ENCODE peak calls at places on chromosomes 5 and 9, in seven cellular contexts. M, K, Y, P, I, O and T are unnamed samples.

GRCh38 chr5:172740483-172741205 is 30.4 kb downstream of the DUSP1 start:
- DNase-seq in I (no peak), P (no peak), K (peak; percentile 82), O (no peak), Y (peak; percentile 93), M (peak; percentile 41), T (no peak)

GRCh38 chr5:178150977-178151734 is 2.5 kb downstream of the NHP2 start:
- DNase-seq in I (peak; percentile 29), M (no peak), Y (no peak), K (no peak), O (no peak), P (no peak), T (no peak)

GRCh38 chr9:98940278-98940677 is 3.4 kb upstream of the COL15A1 start:
- DNase-seq in O (no peak), M (no peak), P (no peak), Y (no peak), K (no peak), I (no peak), T (no peak)

GRCh38 chr5:2491846-2492245 is 259.6 kb downstream of the IRX2 start:
- DNase-seq in I (no peak), K (no peak), O (no peak), P (no peak), M (no peak), Y (no peak), T (no peak)

GRCh38 chr5:168308976-168309598 is 17.6 kb downstream of the WWC1 start:
- DNase-seq in P (no peak), M (no peak), K (no peak), Y (no peak), O (no peak), I (no peak), T (no peak)

GRCh38 chr9:87206064-87206661 is 258.9 kb upstream of the GAS1 start:
- DNase-seq in Y (peak; percentile 85), P (no peak), K (no peak), O (no peak), I (no peak), M (no peak), T (no peak)

GRCh38 chr9:112218908-112219307 is 43.8 kb upstream of the SUSD1 start:
- DNase-seq in M (no peak), P (no peak), I (no peak), Y (no peak), K (no peak), O (no peak), T (no peak)

GRCh38 chr5:81577091-81577490 is 173.8 kb downstream of the SSBP2 start:
- DNase-seq in I (no peak), P (no peak), O (no peak), Y (no peak), M (no peak), K (no peak), T (no peak)

GRCh38 chr5:92885950-92886349 is 695.1 kb downstream of the NR2F1-AS1 start:
- DNase-seq in Y (no peak), M (no peak), P (no peak), K (no peak), O (no peak), I (peak; percentile 14), T (no peak)

GRCh38 chr9:94167055-94167346 is 82.7 kb downstream of the PTPDC1 start:
- DNase-seq in O (no peak), K (no peak), I (no peak), P (no peak), M (no peak), Y (no peak), T (no peak)

GRCh38 chr9:76077537-76077936 is 187.1 kb downstream of the PCSK5 start:
- DNase-seq in Y (no peak), K (no peak), M (no peak), P (no peak), I (no peak), O (no peak), T (no peak)

GRCh38 chr9:86353591-86354047 is 591 bp downstream of the TUT7 start:
- DNase-seq in P (no peak), Y (no peak), K (no peak), I (no peak), O (no peak), M (peak; percentile 64), T (no peak)

GRCh38 chr5:142087920-142088679 is 20.5 kb upstream of the NDFIP1 start:
- DNase-seq in P (no peak), Y (no peak), M (no peak), K (no peak), I (no peak), O (no peak), T (no peak)

GRCh38 chr9:91312717-91313325 is 48.9 kb downstream of the AUH start:
- DNase-seq in O (no peak), Y (no peak), K (no peak), P (no peak), I (peak; percentile 29), M (no peak), T (no peak)

GRCh38 chr5:10288600-10289213 is 19.0 kb downstream of the CMBL start:
- DNase-seq in P (peak; percentile 26), I (peak; percentile 76), O (peak; percentile 6), K (peak; percentile 92), Y (no peak), M (peak; percentile 93), T (no peak)

GRCh38 chr5:148776261-148776660 is 50.1 kb upstream of the ADRB2 start:
- DNase-seq in M (no peak), K (no peak), Y (no peak), O (no peak), P (no peak), I (no peak), T (no peak)

GRCh38 chr9:121445986-121446385 is 53.7 kb downstream of the GGTA1 start:
- DNase-seq in P (no peak), O (no peak), I (no peak), Y (no peak), K (no peak), M (no peak), T (no peak)

GRCh38 chr5:91052977-91053732 is 330.0 kb downstream of the ARRDC3 start:
- DNase-seq in I (no peak), P (no peak), K (no peak), M (no peak), O (no peak), Y (no peak), T (no peak)

GRCh38 chr9:123311250-123311753 is 42.9 kb upstream of the STRBP start:
- DNase-seq in M (no peak), K (peak; percentile 15), O (no peak), I (no peak), Y (no peak), P (no peak), T (no peak)

GRCh38 chr5:56346044-56346710 is 113.0 kb upstream of the ANKRD55 start:
- DNase-seq in O (no peak), Y (no peak), K (no peak), I (no peak), M (no peak), P (no peak), T (no peak)

GRCh38 chr9:13278368-13279246 is 885 bp downstream of the MPDZ start:
- DNase-seq in P (peak; percentile 61), Y (peak; percentile 74), K (peak; percentile 71), I (peak; percentile 67), O (no peak), M (peak; percentile 35), T (no peak)

GRCh38 chr5:55421074-55421529 is 113.3 kb downstream of the MTREX start:
- DNase-seq in M (no peak), K (no peak), O (no peak), I (no peak), P (no peak), Y (peak; percentile 63), T (no peak)

GRCh38 chr9:125829743-125830142 is 82.6 kb downstream of the PBX3 start:
- DNase-seq in O (peak; percentile 19), P (no peak), K (no peak), M (no peak), Y (peak; percentile 12), I (peak; percentile 58), T (peak; percentile 13)

GRCh38 chr5:128478386-128479368 is 59.4 kb downstream of the FBN2 start:
- DNase-seq in M (no peak), P (no peak), K (no peak), I (no peak), O (no peak), Y (no peak), T (no peak)

GRCh38 chr5:180387798-180388197 is 34.7 kb upstream of the GFPT2 start:
- DNase-seq in K (peak; percentile 20), I (no peak), Y (no peak), M (no peak), P (no peak), O (no peak), T (no peak)

GRCh38 chr5:132130918-132131715 is 57.5 kb downstream of the CSF2 start:
- DNase-seq in Y (no peak), M (no peak), O (no peak), K (no peak), P (no peak), I (no peak), T (no peak)
- H3K9me3 ChIP-seq in Y (peaks cover 13% of the 10 kb centered on the region), M (peaks cover 4% of the 10 kb centered on the region), O (no peaks in the 10 kb centered on the region), K (peaks cover 5% of the 10 kb centered on the region), P (no peaks in the 10 kb centered on the region), I (no peaks in the 10 kb centered on the region), T (no peaks in the 10 kb centered on the region)

DNA sequence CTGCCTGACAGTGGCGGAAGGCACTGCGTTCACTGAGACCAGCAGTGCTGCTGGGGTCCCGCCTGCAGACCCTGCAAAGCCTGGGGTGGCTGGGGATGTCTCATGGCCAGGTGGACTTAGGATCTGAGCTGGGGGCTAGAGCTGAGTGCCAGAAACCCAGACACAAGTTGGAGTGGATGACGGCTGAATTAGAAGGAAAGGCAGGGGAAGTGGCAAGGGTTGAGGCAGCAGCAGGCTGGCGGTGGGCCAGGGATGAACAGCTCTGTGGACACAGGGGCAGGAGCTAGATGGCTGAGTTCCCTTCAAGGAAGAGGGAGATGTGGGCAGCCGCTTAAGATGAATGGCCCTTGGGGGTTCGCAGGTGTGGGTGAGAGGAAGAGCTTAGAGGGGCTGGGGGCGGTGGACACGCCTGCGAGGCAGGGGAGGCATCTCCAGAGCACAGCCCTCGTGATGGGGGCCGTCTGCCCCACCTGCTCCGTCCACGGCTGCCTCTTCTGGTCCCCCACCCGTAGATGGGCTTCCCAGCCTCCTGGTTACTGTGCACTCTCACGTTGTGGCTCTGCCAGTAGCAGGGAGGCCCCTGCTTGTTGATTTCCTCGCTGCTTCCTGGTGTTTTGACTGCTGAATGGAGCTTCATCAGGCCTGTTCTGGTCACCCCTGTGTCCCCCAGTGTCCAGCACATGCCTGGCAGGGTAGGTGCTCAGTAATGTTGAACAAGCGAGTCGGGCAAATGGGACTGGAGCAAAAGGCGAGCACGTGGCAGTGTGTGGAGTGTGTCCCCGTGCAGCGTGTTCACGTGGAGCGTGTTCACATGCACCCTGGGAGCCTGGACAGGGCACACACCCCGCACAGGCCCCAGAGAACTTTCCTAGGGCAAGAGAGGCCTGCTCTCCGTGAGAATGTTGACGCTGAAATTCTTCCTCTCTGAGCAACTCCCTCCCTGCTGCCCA is 168.2 kb downstream of the CACNA1B start:
- DNase-seq in O (no peak), Y (no peak), I (peak; percentile 39), P (no peak), M (no peak), K (peak; percentile 49), T (no peak)
- H3K9me3 ChIP-seq in O (no peaks in the 10 kb centered on the region), Y (peaks cover 70% of the 10 kb centered on the region), I (no peaks in the 10 kb centered on the region), P (no peaks in the 10 kb centered on the region), M (no peaks in the 10 kb centered on the region), K (no peaks in the 10 kb centered on the region), T (no peaks in the 10 kb centered on the region)

GRCh38 chr9:8115570-8115969 is 316.0 kb upstream of the DMAC1 start:
- DNase-seq in M (no peak), I (no peak), P (no peak), O (no peak), Y (no peak), K (no peak), T (no peak)

GRCh38 chr9:8114826-8115225 is 315.2 kb upstream of the DMAC1 start:
- DNase-seq in I (no peak), Y (no peak), P (no peak), M (no peak), K (no peak), O (no peak), T (no peak)
- H3K9me3 ChIP-seq in I (no peaks in the 10 kb centered on the region), Y (peaks cover 5% of the 10 kb centered on the region), P (no peaks in the 10 kb centered on the region), M (no peaks in the 10 kb centered on the region), K (no peaks in the 10 kb centered on the region), O (no peaks in the 10 kb centered on the region), T (no peaks in the 10 kb centered on the region)

GRCh38 chr9:74100042-74100441 is 397.1 kb upstream of the RORB start:
- DNase-seq in P (no peak), I (no peak), K (no peak), O (no peak), M (no peak), Y (no peak), T (no peak)
- H3K9me3 ChIP-seq in P (no peaks in the 10 kb centered on the region), I (no peaks in the 10 kb centered on the region), K (no peaks in the 10 kb centered on the region), O (no peaks in the 10 kb centered on the region), M (no peaks in the 10 kb centered on the region), Y (no peaks in the 10 kb centered on the region), T (no peaks in the 10 kb centered on the region)